ENCODE peak calls at places on chromosomes 3 and 15, in five cellular contexts. O is posterior vena cava, Y is pancreas, N is thyroid gland, P is esophagus muscularis mucosa. V is an unnamed sample.

GRCh38 chr3:23884481-23884880 is 32.3 kb downstream of the NKIRAS1 start:
- DNase-seq in N (no peak), P (no peak), O (no peak), Y (no peak), V (no peak)

GRCh38 chr15:47471020-47471419 is 246.3 kb upstream of the SEMA6D start:
- DNase-seq in Y (no peak), P (no peak), O (no peak), N (no peak), V (no peak)

GRCh38 chr15:78323693-78324092 is 16.5 kb upstream of the CRABP1 start:
- DNase-seq in P (no peak), N (no peak), O (no peak), Y (no peak), V (no peak)

GRCh38 chr3:29655016-29655415 is 374.1 kb downstream of the RBMS3 start:
- DNase-seq in O (no peak), Y (no peak), P (no peak), N (no peak), V (no peak)

GRCh38 chr15:44780608-44781007 is 44.3 kb downstream of the TRIM69 start:
- DNase-seq in Y (no peak), N (no peak), P (no peak), O (no peak), V (no peak)

GRCh38 chr15:82649226-82649999 is 2.2 kb upstream of the CPEB1 start:
- DNase-seq in P (no peak), N (no peak), Y (no peak), O (peak), V (no peak)

GRCh38 chr3:111845996-111846395 is 13.1 kb upstream of the PHLDB2 start:
- DNase-seq in O (no peak), Y (no peak), N (no peak), P (no peak), V (no peak)

GRCh38 chr3:45130476-45130875 is 15.7 kb downstream of the CDCP1 start:
- DNase-seq in N (no peak), O (no peak), P (no peak), Y (no peak), V (no peak)

GRCh38 chr3:142693294-142693853 is 30.5 kb upstream of the TRPC1 start:
- DNase-seq in O (no peak), N (no peak), P (no peak), Y (no peak), V (no peak)

GRCh38 chr15:90875549-90875981 is 7.2 kb downstream of the FURIN start:
- DNase-seq in P (no peak), N (no peak), Y (no peak), O (no peak), V (no peak)

GRCh38 chr3:10949197-10949596 is 43.4 kb upstream of the SLC6A1 start:
- DNase-seq in P (no peak), Y (no peak), N (no peak), O (no peak), V (no peak)

GRCh38 chr3:71163216-71163918 is 420.2 kb downstream of the FOXP1 start:
- DNase-seq in O (no peak), N (no peak), P (no peak), Y (peak), V (no peak)

GRCh38 chr3:196082471-196082971 is 631 bp upstream of the TFRC start:
- DNase-seq in P (no peak), Y (no peak), O (no peak), N (no peak), V (peak)

GRCh38 chr15:25067725-25068309 is 113.0 kb downstream of the SNRPN start:
- DNase-seq in O (no peak), Y (no peak), N (no peak), P (no peak), V (no peak)

GRCh38 chr3:185318136-185318535 is 44.8 kb upstream of the MAP3K13 start:
- DNase-seq in P (no peak), N (no peak), O (no peak), Y (no peak), V (no peak)

GRCh38 chr15:34366271-34367043 is 539 bp downstream of the LPCAT4 start:
- DNase-seq in Y (peak), P (peak), O (peak), N (peak), V (peak)

GRCh38 chr3:72488736-72489030 is 359.6 kb downstream of the SHQ1 start:
- DNase-seq in P (no peak), N (no peak), O (no peak), Y (no peak), V (no peak)

GRCh38 chr3:39809995-39810595 is 686 bp downstream of the MYRIP start:
- DNase-seq in P (no peak), N (peak), O (peak), Y (peak), V (no peak)

GRCh38 chr3:126540342-126540849 is 16.4 kb downstream of the CHST13 start:
- DNase-seq in Y (no peak), O (peak), N (peak), P (no peak), V (no peak)

GRCh38 chr3:46299608-46300460 is 54.1 kb upstream of the CCR2 start:
- DNase-seq in O (no peak), N (no peak), Y (no peak), P (no peak), V (no peak)

GRCh38 chr3:15923640-15924405 is 126.0 kb upstream of the ANKRD28 start:
- DNase-seq in P (peak), N (no peak), O (no peak), Y (no peak), V (no peak)

GRCh38 chr3:75001330-75001729 is 386.9 kb upstream of the CNTN3 start:
- DNase-seq in N (no peak), O (no peak), Y (no peak), P (no peak), V (no peak)

GRCh38 chr3:112308151-112308911 is 14.3 kb upstream of the SLC9C1 start:
- DNase-seq in Y (no peak), N (no peak), O (no peak), P (no peak), V (peak)

GRCh38 chr3:13950042-13950441 is 70.2 kb upstream of the WNT7A start:
- DNase-seq in Y (no peak), O (no peak), P (no peak), N (no peak), V (peak)

GRCh38 chr3:31793040-31793439 is 188.0 kb downstream of the OSBPL10 start:
- DNase-seq in Y (no peak), N (no peak), O (no peak), P (no peak), V (no peak)

GRCh38 chr3:97957617-97958311 is 14.5 kb downstream of the RIOX2 start:
- DNase-seq in O (no peak), P (no peak), Y (no peak), N (peak), V (no peak)

GRCh38 chr3:64815691-64816225 is 128.0 kb upstream of the ADAMTS9 start:
- DNase-seq in O (no peak), P (no peak), Y (no peak), N (no peak), V (no peak)